ENCODE peak calls at places on chromosomes 4 and X, in five cellular contexts. X is ACHN, F is NCI-H1092, O is hypothalamus, B is stromal cell of bone marrow. A is an unnamed sample.

GRCh38 chrX:480861-481417 is 94.2 kb upstream of the PPP2R3B start:
- DNase-seq in X (no peak), B (no peak), O (no peak), F (no peak), A (no peak)

GRCh38 chrX:54695231-54695630 is 102.8 kb downstream of the ITIH6 start:
- DNase-seq in F (no peak), B (peak; percentile 8), X (no peak), O (no peak), A (no peak)

GRCh38 chr4:155419266-155419665 is 42.5 kb upstream of the MAP9 start:
- DNase-seq in O (no peak), F (no peak), X (no peak), B (no peak), A (no peak)

GRCh38 chr4:147727476-147728028 is 4.3 kb upstream of the ARHGAP10 start:
- DNase-seq in B (no peak), F (no peak), O (no peak), X (no peak), A (no peak)

GRCh38 chrX:154717824-154718223 is 33.1 kb downstream of the GAB3 start:
- DNase-seq in F (no peak), X (no peak), B (no peak), O (no peak), A (no peak)

GRCh38 chr4:10982305-10982704 is 297.7 kb upstream of the CLNK start:
- DNase-seq in F (no peak), B (no peak), X (no peak), O (no peak), A (no peak)

GRCh38 chr4:20464381-20464780 is 212.7 kb downstream of the SLIT2 start:
- DNase-seq in O (no peak), F (no peak), B (peak; percentile 54), X (peak; percentile 85), A (no peak)

GRCh38 chr4:5791654-5792053 is 80.7 kb downstream of the EVC start:
- DNase-seq in F (no peak), B (no peak), X (no peak), O (no peak), A (no peak)

GRCh38 chr4:165606465-165607205 is 227.8 kb downstream of the CPE start:
- DNase-seq in O (no peak), B (no peak), F (no peak), X (no peak), A (no peak)

GRCh38 chr4:112604590-112604989 is 32.1 kb downstream of the ZGRF1 start:
- DNase-seq in B (peak; percentile 53), X (peak; percentile 69), O (peak; percentile 36), F (peak; percentile 3), A (peak; percentile 37)

GRCh38 chrX:72142094-72142843 is 10.6 kb upstream of the RTL5 start:
- DNase-seq in X (no peak), F (peak; percentile 95), B (no peak), O (no peak), A (no peak)

A was measured in GM04504.